ENCODE peak calls at places on chromosomes 5 and 9, in ten cellular contexts. E is endothelial cell; J is H1; I is naive thymus-derived CD4-positive, alpha-beta T cell; U is COR-L47; H is iris pigment epithelial cell; F is sigmoid colon; Q is neural crest cell; Y is neural progenitor cell; K is Kasumi-1. C is an unnamed sample.

GRCh38 chr9:89730715-89731114 is 125.9 kb downstream of the GADD45G start:
- DNase-seq in H (no peak), F (no peak), Y (no peak), K (no peak), Q (no peak), E (no peak), J (no peak), I (no peak), U (no peak), C (no peak)

GRCh38 chr9:97632406-97632991 is 669 bp downstream of the TSTD2 start:
- DNase-seq in J (no peak), F (peak), K (peak), H (peak), Y (peak), Q (peak), I (no peak), E (peak), U (no peak), C (peak)

GRCh38 chr5:139601429-139601828 is 40.3 kb downstream of the UBE2D2 start:
- DNase-seq in J (no peak), K (no peak), U (no peak), H (no peak), Q (no peak), E (no peak), Y (no peak), F (no peak), I (no peak), C (no peak)

GRCh38 chr5:146878471-146879172 is at the start of gene PPP2R2B:
- DNase-seq in J (no peak), E (peak), Q (peak), H (peak), I (no peak), K (no peak), U (peak), F (peak), Y (peak), C (peak)

GRCh38 chr5:113293613-113294340 is 141.0 kb downstream of the TSSK1B start:
- DNase-seq in Y (peak), F (no peak), K (no peak), I (no peak), J (peak), Q (peak), E (no peak), U (no peak), H (peak), C (peak)

GRCh38 chr9:136995772-136996308 is 528 bp downstream of the CLIC3 start:
- DNase-seq in J (no peak), F (no peak), E (no peak), Y (no peak), I (no peak), K (no peak), H (no peak), U (peak), Q (no peak), C (peak)

GRCh38 chr9:104339692-104340091 is 164.4 kb upstream of the OR13F1 start:
- DNase-seq in K (no peak), J (no peak), Y (no peak), U (no peak), Q (no peak), F (no peak), H (peak), E (no peak), I (no peak), C (no peak)

GRCh38 chr5:165525268-165525667 is 2019.8 kb downstream of the MAT2B start:
- DNase-seq in J (no peak), H (peak), U (no peak), K (no peak), Y (no peak), I (no peak), Q (no peak), E (no peak), F (no peak), C (peak)

GRCh38 chr5:141822134-141822533 is 56.1 kb downstream of the PCDH1 start:
- DNase-seq in F (no peak), J (no peak), H (peak), I (no peak), Q (no peak), E (no peak), U (no peak), Y (no peak), K (no peak), C (peak)

GRCh38 chr9:70085241-70085640 is 41.6 kb downstream of the MAMDC2 start:
- DNase-seq in U (no peak), E (peak), H (peak), F (no peak), J (no peak), Y (peak), I (no peak), K (peak), Q (peak), C (no peak)

GRCh38 chr5:150619359-150620230 is 20.9 kb upstream of the SYNPO start:
- DNase-seq in Y (no peak), J (no peak), E (no peak), H (peak), F (no peak), I (no peak), Q (no peak), K (no peak), U (no peak), C (peak)

GRCh38 chr5:149680810-149681221 is 49.3 kb upstream of the PPARGC1B start:
- DNase-seq in E (no peak), J (no peak), I (no peak), F (peak), Y (no peak), U (no peak), H (no peak), K (peak), Q (no peak), C (no peak)

GRCh38 chr5:172800088-172800551 is 29.1 kb upstream of the DUSP1 start:
- DNase-seq in F (peak), K (peak), Q (no peak), U (no peak), H (peak), I (no peak), Y (no peak), J (no peak), E (no peak), C (peak)

GRCh38 chr9:34442770-34443169 is 15.6 kb downstream of the FAM219A start:
- DNase-seq in Q (no peak), J (no peak), H (no peak), I (no peak), K (no peak), U (no peak), F (no peak), Y (no peak), E (no peak), C (no peak)

GRCh38 chr5:148084269-148084668 is 20.5 kb downstream of the SPINK5 start:
- DNase-seq in F (no peak), K (no peak), U (no peak), E (no peak), H (no peak), I (no peak), Q (no peak), J (no peak), Y (no peak), C (no peak)

GRCh38 chr5:133409210-133409674 is 203.1 kb downstream of the FSTL4 start:
- DNase-seq in E (no peak), H (no peak), I (no peak), Y (no peak), U (no peak), Q (no peak), J (peak), K (no peak), F (no peak), C (no peak)

GRCh38 chr9:107108367-107108766 is 174.7 kb upstream of the RAD23B start:
- DNase-seq in U (no peak), F (no peak), Y (no peak), J (no peak), H (no peak), K (no peak), E (no peak), I (no peak), Q (no peak), C (no peak)

GRCh38 chr5:151523335-151523734 is 67.8 kb downstream of the FAT2 start:
- DNase-seq in J (peak), K (peak), Q (peak), F (no peak), E (peak), H (peak), Y (peak), U (peak), I (peak), C (peak)

GRCh38 chr9:89579741-89580395 is 24.9 kb upstream of the GADD45G start:
- DNase-seq in I (no peak), U (no peak), K (no peak), Y (no peak), Q (no peak), E (no peak), H (no peak), J (no peak), F (no peak), C (no peak)

GRCh38 chr5:139649082-139649991 is 1.2 kb downstream of the CXXC5 start:
- DNase-seq in Y (peak), U (no peak), K (peak), H (no peak), E (peak), F (peak), I (no peak), J (peak), Q (peak), C (no peak)

GRCh38 chr9:19252174-19252884 is 21.8 kb downstream of the DENND4C start:
- DNase-seq in Q (no peak), I (no peak), H (no peak), Y (no peak), E (no peak), F (no peak), U (no peak), K (no peak), J (no peak), C (no peak)

GRCh38 chr5:65359569-65359968 is 122.2 kb downstream of the ADAMTS6 start:
- DNase-seq in K (no peak), F (no peak), E (no peak), H (no peak), Q (no peak), J (no peak), Y (no peak), I (no peak), U (no peak), C (no peak)

GRCh38 chr9:13330396-13331004 is 51.0 kb upstream of the MPDZ start:
- DNase-seq in J (no peak), E (peak), Q (no peak), U (no peak), F (no peak), K (no peak), Y (no peak), H (no peak), I (no peak), C (no peak)

GRCh38 chr5:141992349-141992963 is 20.4 kb downstream of the GNPDA1 start:
- DNase-seq in U (peak), I (peak), Y (peak), J (peak), E (peak), H (peak), F (peak), K (peak), Q (peak), C (peak)

GRCh38 chr9:127754761-127755557 is 19.9 kb upstream of the TOR2A start:
- DNase-seq in F (no peak), U (peak), H (no peak), Q (peak), Y (peak), K (no peak), I (no peak), E (peak), J (peak), C (no peak)

GRCh38 chr9:89368978-89369377 is 50.7 kb downstream of the SECISBP2 start:
- DNase-seq in U (no peak), Y (no peak), Q (no peak), H (no peak), E (no peak), I (no peak), K (no peak), J (no peak), F (no peak), C (no peak)

GRCh38 chr5:15383469-15383868 is 116.5 kb upstream of the FBXL7 start:
- DNase-seq in Q (no peak), E (no peak), F (no peak), J (no peak), I (no peak), K (peak), U (no peak), H (peak), Y (peak), C (peak)

GRCh38 chr5:81779935-81780266 is 29.0 kb upstream of the SSBP2 start:
- DNase-seq in H (no peak), I (peak), Y (no peak), E (no peak), U (no peak), F (no peak), K (no peak), Q (no peak), J (no peak), C (no peak)

C was measured in AG08396.